ENCODE peak calls at places on chromosomes 16 and 17, in seven cellular contexts. Q is Daoy, D is HFF-Myc, B is cardiac septum, S is type B pancreatic cell, N is ascending aorta, L is cardiac muscle cell. O is an unnamed sample.

GRCh38 chr17:66978514-66979061 is 14.1 kb downstream of the CACNG4 start:
- DNase-seq in D (no peak), B (peak; percentile 84), S (no peak), L (peak; percentile 64), N (no peak), Q (no peak), O (no peak)

GRCh38 chr17:55446581-55447205 is 25.1 kb upstream of the MMD start:
- DNase-seq in L (no peak), Q (no peak), B (no peak), N (no peak), D (no peak), S (no peak), O (no peak)

GRCh38 chr16:85342348-85342747 is 230.1 kb upstream of the CIBAR2 start:
- DNase-seq in N (no peak), Q (no peak), D (no peak), L (no peak), S (no peak), B (no peak), O (no peak)

GRCh38 chr17:78933025-78933958 is 8.1 kb upstream of the TIMP2 start:
- DNase-seq in D (peak; percentile 94), N (peak; percentile 65), B (no peak), L (peak; percentile 96), S (no peak), Q (peak; percentile 98), O (peak; percentile 74)

GRCh38 chr16:78655481-78656114 is 556.1 kb downstream of the WWOX start:
- DNase-seq in S (no peak), B (no peak), Q (no peak), N (no peak), D (no peak), L (no peak), O (no peak)

GRCh38 chr17:62111562-62112180 is 46.6 kb upstream of the MED13 start:
- DNase-seq in N (no peak), L (no peak), S (no peak), D (no peak), B (no peak), Q (no peak), O (no peak)

GRCh38 chr17:30597776-30598288 is 120.6 kb downstream of the GOSR1 start:
- DNase-seq in L (no peak), S (no peak), B (no peak), D (no peak), Q (no peak), N (no peak), O (no peak)

GRCh38 chr16:55638256-55638655 is 17.5 kb upstream of the SLC6A2 start:
- DNase-seq in D (no peak), L (no peak), B (no peak), Q (no peak), S (no peak), N (no peak), O (no peak)

GRCh38 chr16:19223235-19223847 is 55.3 kb downstream of the SYT17 start:
- DNase-seq in D (peak; percentile 4), S (no peak), N (no peak), B (no peak), L (peak; percentile 2), Q (peak; percentile 11), O (no peak)

GRCh38 chr17:50986989-50987660 is 121.0 kb upstream of the TOB1 start:
- DNase-seq in D (peak; percentile 14), B (no peak), S (no peak), L (peak; percentile 9), Q (peak; percentile 5), N (no peak), O (no peak)

GRCh38 chr16:86726340-86726739 is 148.0 kb downstream of the FOXL1 start:
- DNase-seq in L (no peak), D (no peak), Q (no peak), B (no peak), S (no peak), N (no peak), O (no peak)

GRCh38 chr16:46583036-46583435 is 38.1 kb downstream of the SHCBP1 start:
- DNase-seq in L (no peak), N (no peak), Q (no peak), D (no peak), S (no peak), B (no peak), O (no peak)

GRCh38 chr17:16243385-16243784 is 26.4 kb downstream of the PIGL start:
- DNase-seq in B (no peak), D (no peak), S (no peak), N (no peak), Q (no peak), L (no peak), O (no peak)